ENCODE peak calls at places on chromosomes 4 and X, in eight cellular contexts. R is ovary, D is heart right ventricle, W is left ventricle myocardium inferior, T is RWPE1, E is astrocyte, V is heart left ventricle, L is IMR-90. X is an unnamed sample.

GRCh38 chr4:112649055-112649408 is 12.1 kb downstream of the LARP7 start:
- DNase-seq in D (no peak), E (no peak), W (no peak), V (no peak), L (no peak), R (no peak), T (no peak), X (no peak)

GRCh38 chr4:91598696-91599095 is 705.1 kb upstream of the GRID2 start:
- DNase-seq in E (no peak), L (no peak), W (no peak), V (no peak), T (no peak), R (no peak), D (no peak), X (no peak)

GRCh38 chrX:68402094-68402493 is 31.2 kb downstream of the OPHN1 start:
- DNase-seq in T (no peak), L (no peak), R (no peak), E (no peak), V (no peak), D (no peak), W (no peak), X (no peak)

GRCh38 chrX:152646961-152647360 is 9.3 kb downstream of the GABRQ start:
- DNase-seq in T (no peak), E (no peak), V (no peak), R (no peak), W (no peak), D (no peak), L (no peak), X (no peak)

GRCh38 chrX:122188751-122189150 is 995.3 kb upstream of the GRIA3 start:
- DNase-seq in L (no peak), D (no peak), V (no peak), R (no peak), E (peak; percentile 47), W (no peak), T (peak; percentile 2), X (no peak)

GRCh38 chr4:53854991-53855885 is 209.2 kb downstream of the CHIC2 start:
- DNase-seq in V (no peak), W (no peak), R (no peak), E (peak; percentile 65), T (no peak), L (peak; percentile 60), D (no peak), X (no peak)

GRCh38 chr4:182924497-182924896 is 7.3 kb upstream of the DCTD start:
- DNase-seq in L (peak; percentile 92), R (no peak), E (peak; percentile 67), V (no peak), D (no peak), W (no peak), T (no peak), X (no peak)

GRCh38 chrX:94121799-94122198 is 447.8 kb downstream of the FAM133A start:
- DNase-seq in L (no peak), R (no peak), T (no peak), V (no peak), W (no peak), E (no peak), D (no peak), X (no peak)

GRCh38 chr4:60805500-60806313 is 394.4 kb upstream of the ADGRL3 start:
- DNase-seq in E (peak; percentile 14), R (no peak), V (no peak), L (peak; percentile 31), D (no peak), T (peak; percentile 7), W (no peak), X (no peak)

GRCh38 chrX:140508958-140509357 is 4.1 kb upstream of the SOX3 start:
- DNase-seq in T (no peak), E (no peak), R (no peak), W (no peak), D (no peak), V (no peak), L (no peak), X (no peak)

GRCh38 chr4:23981328-23981727 is 91.5 kb upstream of the PPARGC1A start:
- DNase-seq in W (no peak), R (no peak), L (peak; percentile 55), D (no peak), V (no peak), E (peak; percentile 57), T (no peak), X (no peak)

GRCh38 chr4:92270908-92271307 is 32.9 kb upstream of the GRID2 start:
- DNase-seq in R (no peak), W (no peak), L (no peak), D (no peak), E (no peak), V (no peak), T (no peak), X (no peak)

GRCh38 chr4:121191351-121191750 is 27.2 kb upstream of the TNIP3 start:
- DNase-seq in E (no peak), T (no peak), L (no peak), R (no peak), D (no peak), W (no peak), V (no peak), X (no peak)

GRCh38 chrX:114924846-114925245 is 92.6 kb downstream of the IL13RA2 start:
- DNase-seq in E (peak; percentile 69), W (no peak), L (peak; percentile 44), V (no peak), R (no peak), D (no peak), T (no peak), X (no peak)

GRCh38 chrX:50770702-50771101 is 43.3 kb downstream of the SHROOM4 start:
- DNase-seq in L (no peak), V (peak; percentile 8), W (no peak), T (no peak), D (peak; percentile 16), E (peak; percentile 17), R (no peak), X (no peak)

GRCh38 chr4:169634975-169635374 is 14.6 kb downstream of the CLCN3 start:
- DNase-seq in W (no peak), V (no peak), L (no peak), T (peak; percentile 28), D (no peak), R (no peak), E (no peak), X (no peak)

DNA sequence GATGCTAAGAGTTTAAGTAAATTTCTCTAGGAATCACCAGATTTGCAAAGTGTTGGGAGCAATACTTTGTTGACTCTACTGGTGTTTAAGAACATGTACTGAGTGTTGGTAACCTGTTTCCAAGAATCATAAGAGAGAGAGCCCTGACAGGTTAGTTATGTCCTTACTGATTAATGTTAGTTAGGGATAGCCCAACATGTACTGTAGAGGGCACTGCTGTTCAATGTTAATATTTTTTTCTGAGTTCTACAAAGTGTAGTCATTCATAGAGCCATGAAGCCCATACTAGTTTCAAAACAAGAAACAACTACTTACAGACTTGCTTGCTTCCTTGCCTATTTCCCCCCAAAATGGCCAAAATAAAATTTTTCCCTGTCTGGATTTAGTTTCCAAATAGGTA is 11.9 kb downstream of the TMPRSS11D start:
- DNase-seq in V (no peak), R (no peak), L (peak; percentile 61), W (no peak), T (peak; percentile 43), D (no peak), E (peak; percentile 28), X (no peak)
- TF ChIP-seq CTCF in V (peak; percentile 9), R (no peak), L (peak; percentile 85), W (peak; percentile 16), T (peak; percentile 57), D (no peak), E (peak; percentile 64), X (no peak)

GRCh38 chrX:154050113-154050495 is 30.4 kb upstream of the IRAK1 start:
- DNase-seq in R (no peak), W (no peak), V (no peak), E (no peak), T (no peak), L (no peak), D (no peak), X (no peak)

GRCh38 chrX:154049209-154050112 is 29.8 kb upstream of the IRAK1 start:
- DNase-seq in W (no peak), V (no peak), D (no peak), E (no peak), R (no peak), T (no peak), L (no peak), X (no peak)

GRCh38 chrX:154046262-154046771 is 26.6 kb upstream of the IRAK1 start:
- DNase-seq in V (peak; percentile 46), T (no peak), E (peak; percentile 86), D (peak; percentile 43), R (peak; percentile 58), W (peak; percentile 29), L (peak; percentile 86), X (no peak)

GRCh38 chrX:154047266-154047665 is 27.6 kb upstream of the IRAK1 start:
- DNase-seq in D (no peak), W (no peak), E (peak; percentile 55), L (peak; percentile 17), V (no peak), R (no peak), T (no peak), X (no peak)

DNA sequence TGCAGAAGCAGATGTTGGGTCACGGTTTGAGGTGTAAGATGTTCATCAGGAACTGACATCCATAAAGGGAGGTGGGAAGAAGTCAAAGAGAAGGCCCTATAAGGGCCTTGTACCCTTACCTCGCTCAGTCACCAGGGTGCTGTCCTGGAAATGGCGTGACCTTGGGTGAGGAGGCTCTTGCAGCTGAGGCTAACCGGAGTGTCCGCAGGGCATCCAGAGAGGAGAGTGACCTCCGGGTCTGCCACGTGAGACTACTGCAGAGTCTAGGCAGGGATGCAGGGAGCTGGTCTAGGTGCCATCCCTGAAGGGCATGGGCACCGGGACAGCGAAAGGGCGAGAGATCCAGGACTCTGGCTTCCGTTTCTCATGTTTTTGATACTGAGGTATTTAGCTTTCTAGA is 28.7 kb upstream of the IRAK1 start:
- DNase-seq in E (no peak), R (no peak), L (no peak), W (no peak), V (no peak), T (no peak), D (no peak), X (no peak)
- H3K27ac ChIP-seq in E (no peak overlapping the region), R (no peak overlapping the region), L (no peak overlapping the region), W (peak overlapping the region; percentile 73), V (no peak overlapping the region), T (peak overlapping the region; percentile 75), D (no peak overlapping the region), X (no peak overlapping the region)

DNA sequence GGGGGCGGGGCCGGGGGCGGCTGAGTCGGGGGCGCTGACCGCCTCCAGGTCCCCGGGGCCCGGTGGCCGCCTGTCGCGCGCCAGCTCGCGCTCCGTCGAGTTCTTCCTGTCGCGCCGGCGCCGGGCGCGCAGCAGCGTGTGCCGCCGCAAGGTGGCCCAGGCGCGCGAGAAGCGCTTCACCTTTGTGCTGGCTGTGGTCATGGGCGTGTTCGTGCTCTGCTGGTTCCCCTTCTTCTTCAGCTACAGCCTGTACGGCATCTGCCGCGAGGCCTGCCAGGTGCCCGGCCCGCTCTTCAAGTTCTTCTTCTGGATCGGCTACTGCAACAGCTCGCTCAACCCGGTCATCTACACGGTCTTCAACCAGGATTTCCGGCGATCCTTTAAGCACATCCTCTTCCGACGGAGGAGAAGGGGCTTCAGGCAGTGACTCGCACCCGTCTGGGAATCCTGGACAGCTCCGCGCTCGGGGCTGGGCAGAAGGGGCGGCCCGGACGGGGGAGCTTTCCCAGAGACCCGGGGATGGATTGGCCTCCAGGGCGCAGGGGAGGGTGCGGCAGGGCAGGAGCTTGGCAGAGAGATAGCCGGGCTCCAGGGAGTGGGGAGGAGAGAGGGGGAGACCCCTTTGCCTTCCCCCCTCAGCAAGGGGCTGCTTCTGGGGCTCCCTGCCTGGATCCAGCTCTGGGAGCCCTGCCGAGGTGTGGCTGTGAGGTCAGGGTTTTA is 1.5 kb downstream of the ADRA2C start:
- DNase-seq in W (no peak), T (no peak), E (no peak), D (no peak), V (no peak), R (no peak), L (no peak), X (no peak)
- TF ChIP-seq CTCF in W (peak; percentile 39), T (no peak), E (no peak), D (peak; percentile 11), V (no peak), R (no peak), L (no peak), X (no peak)

GRCh38 chrX:83077606-83078005 is 430.5 kb upstream of the POU3F4 start:
- DNase-seq in T (no peak), V (no peak), W (no peak), D (no peak), L (no peak), R (no peak), E (no peak), X (no peak)
- H3K27ac ChIP-seq in T (no peak overlapping the region), V (no peak overlapping the region), W (no peak overlapping the region), D (no peak overlapping the region), L (no peak overlapping the region), R (no peak overlapping the region), E (no peak overlapping the region), X (no peak overlapping the region)